ENCODE peak calls at places on chromosomes 7 and 10, in nine cellular contexts. Y is foreskin fibroblast, Q is astrocyte, J is GM23338, S is epithelial cell of esophagus, H is astrocyte of the cerebellum, E is SK-N-SH, L is upper lobe of left lung, K is suprapubic skin. P is an unnamed sample.

GRCh38 chr10:97136744-97137143 is 49.0 kb downstream of the SLIT1 start:
- DNase-seq in Y (no peak), Q (no peak), J (no peak), S (no peak), H (no peak), E (no peak), L (no peak), K (no peak), P (no peak)

GRCh38 chr10:133391761-133392518 is 2.0 kb upstream of the MTG1 start:
- DNase-seq in Y (no peak), Q (no peak), J (no peak), S (no peak), H (no peak), E (no peak), L (no peak), K (peak; percentile 53), P (no peak)

GRCh38 chr10:10330481-10330880 is 687.2 kb upstream of the CELF2 start:
- DNase-seq in Y (no peak), Q (no peak), J (no peak), S (peak; percentile 9), H (no peak), E (no peak), L (no peak), K (no peak), P (no peak)

GRCh38 chr10:69124558-69125121 is 662 bp downstream of the VPS26A start:
- DNase-seq in Y (peak; percentile 50), Q (peak; percentile 55), J (peak; percentile 69), S (peak; percentile 81), H (peak; percentile 9), E (peak; percentile 44), L (peak; percentile 69), K (no peak), P (peak; percentile 26)

GRCh38 chr7:2516194-2516555 is 3.4 kb upstream of the LFNG start:
- DNase-seq in Y (no peak), Q (no peak), J (no peak), S (no peak), H (no peak), E (no peak), L (no peak), K (no peak), P (no peak)

GRCh38 chr7:46024263-46024916 is 103.3 kb upstream of the IGFBP3 start:
- DNase-seq in Y (peak; percentile 24), Q (no peak), J (no peak), S (no peak), H (no peak), E (no peak), L (no peak), K (no peak), P (no peak)

GRCh38 chr10:92972066-92972870 is 88.3 kb upstream of the CYP26C1 start:
- DNase-seq in Y (peak; percentile 76), Q (peak; percentile 84), J (no peak), S (peak; percentile 88), H (peak; percentile 11), E (no peak), L (peak; percentile 35), K (no peak), P (peak; percentile 68)

GRCh38 chr10:68796609-68797008 is 30.7 kb upstream of the STOX1 start:
- DNase-seq in Y (peak; percentile 10), Q (peak; percentile 84), J (no peak), S (peak; percentile 71), H (no peak), E (no peak), L (no peak), K (no peak), P (no peak)

GRCh38 chr7:5423844-5424688 is 432 bp upstream of the TNRC18 start:
- DNase-seq in Y (peak; percentile 99), Q (peak; percentile 96), J (peak; percentile 98), S (peak; percentile 99), H (peak; percentile 99), E (peak; percentile 98), L (peak; percentile 92), K (peak; percentile 97), P (peak; percentile 98)

GRCh38 chr7:44325181-44325671 is at the start of gene CAMK2B:
- DNase-seq in Y (no peak), Q (no peak), J (peak; percentile 34), S (no peak), H (no peak), E (peak; percentile 87), L (no peak), K (no peak), P (no peak)

GRCh38 chr7:156504687-156505545 is 135.7 kb upstream of the RNF32 start:
- DNase-seq in Y (no peak), Q (no peak), J (no peak), S (no peak), H (peak; percentile 9), E (no peak), L (no peak), K (no peak), P (no peak)

GRCh38 chr10:16449454-16449853 is 12.6 kb downstream of the PTER start:
- DNase-seq in Y (no peak), Q (no peak), J (no peak), S (no peak), H (no peak), E (no peak), L (no peak), K (no peak), P (no peak)

GRCh38 chr10:124417846-124418725 is 637 bp downstream of the OAT start:
- DNase-seq in Y (peak; percentile 43), Q (peak; percentile 45), J (peak; percentile 65), S (peak; percentile 52), H (no peak), E (peak; percentile 83), L (peak; percentile 58), K (peak; percentile 83), P (no peak)

GRCh38 chr10:124416733-124417132 is 2.0 kb downstream of the OAT start:
- DNase-seq in Y (peak; percentile 6), Q (peak; percentile 47), J (no peak), S (peak; percentile 19), H (peak; percentile 34), E (no peak), L (no peak), K (no peak), P (no peak)

GRCh38 chr10:124418726-124419501 is at the start of gene OAT:
- DNase-seq in Y (peak; percentile 94), Q (peak; percentile 83), J (peak; percentile 100), S (peak; percentile 97), H (peak; percentile 86), E (peak; percentile 99), L (peak; percentile 97), K (peak; percentile 98), P (peak; percentile 73)

GRCh38 chr10:124420254-124420653 is 1.5 kb upstream of the OAT start:
- DNase-seq in Y (no peak), Q (no peak), J (no peak), S (no peak), H (no peak), E (no peak), L (no peak), K (peak; percentile 18), P (no peak)

DNA sequence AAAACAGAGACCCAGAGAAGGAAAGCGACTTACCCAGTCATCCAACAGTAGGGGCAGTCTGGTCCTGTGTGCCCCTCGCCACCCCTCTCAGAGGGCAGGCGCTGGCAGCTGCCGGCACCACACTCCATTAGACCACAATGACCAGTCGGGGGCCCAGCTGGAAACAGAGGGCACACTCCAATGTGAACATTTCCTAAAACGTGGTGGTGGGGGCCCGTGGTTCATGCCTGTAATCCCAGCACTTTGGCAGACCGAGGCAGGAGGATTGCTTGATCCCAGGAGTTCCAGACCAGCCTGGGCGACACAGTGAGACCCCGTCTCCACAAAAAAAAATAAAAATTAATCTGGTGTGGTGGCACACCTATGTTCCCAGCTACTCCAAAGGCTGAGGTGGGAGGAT is 912 bp upstream of the OAT start:
- DNase-seq in Y (no peak), Q (no peak), J (no peak), S (no peak), H (no peak), E (no peak), L (no peak), K (peak; percentile 61), P (no peak)
- H3K4me3 ChIP-seq in Y (no peak overlapping the region), Q (no peak overlapping the region), J (peak overlapping the region; percentile 78), S (no peak overlapping the region), H (no peak overlapping the region), E (no peak overlapping the region), L (no peak overlapping the region), K (no peak overlapping the region), P (no peak overlapping the region)

GRCh38 chr7:140247564-140247963 is 70.8 kb upstream of the KDM7A start:
- DNase-seq in Y (no peak), Q (no peak), J (no peak), S (no peak), H (no peak), E (no peak), L (no peak), K (no peak), P (no peak)
- TF ChIP-seq CTCF in Y (no peak), Q (no peak), J (no peak), S (no peak), H (no peak), E (no peak), L (no peak), K (no peak), P (no peak)

GRCh38 chr10:44388641-44389040 is 3.7 kb upstream of the CXCL12 start:
- DNase-seq in Y (no peak), Q (no peak), J (no peak), S (no peak), H (no peak), E (no peak), L (no peak), K (peak; percentile 37), P (no peak)

GRCh38 chr10:44389556-44389955 is 4.7 kb upstream of the CXCL12 start:
- DNase-seq in Y (no peak), Q (no peak), J (no peak), S (no peak), H (no peak), E (no peak), L (no peak), K (no peak), P (no peak)

GRCh38 chr10:44386546-44387052 is 1.7 kb upstream of the CXCL12 start:
- DNase-seq in Y (peak; percentile 44), Q (no peak), J (peak; percentile 86), S (peak; percentile 34), H (peak; percentile 20), E (peak; percentile 95), L (peak; percentile 45), K (peak; percentile 64), P (no peak)

GRCh38 chr10:44389150-44389549 is 4.3 kb upstream of the CXCL12 start:
- DNase-seq in Y (no peak), Q (no peak), J (no peak), S (no peak), H (no peak), E (no peak), L (no peak), K (peak; percentile 62), P (no peak)

DNA sequence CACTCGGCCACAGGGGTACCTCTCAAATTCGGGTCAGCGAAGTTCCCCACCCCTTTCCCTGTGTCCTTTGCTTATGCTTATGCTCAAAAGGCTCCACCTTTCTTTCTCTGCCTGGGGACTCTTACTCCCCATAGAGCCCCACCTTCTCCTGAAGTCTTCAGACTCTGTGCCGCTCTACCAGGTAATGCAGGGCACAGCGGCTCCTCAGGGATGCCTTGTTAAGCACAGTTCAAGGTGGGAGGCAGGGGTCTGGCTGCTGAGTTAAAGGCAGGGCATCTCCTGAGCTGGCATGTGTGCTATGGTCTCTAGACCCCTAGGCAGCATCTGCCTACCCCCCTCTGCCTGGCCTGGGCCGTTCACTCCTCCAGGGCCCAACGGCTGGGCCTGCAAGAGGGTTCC is 3.0 kb upstream of the CXCL12 start:
- DNase-seq in Y (no peak), Q (no peak), J (no peak), S (no peak), H (no peak), E (no peak), L (no peak), K (peak; percentile 50), P (no peak)
- H3K4me3 ChIP-seq in Y (no peak overlapping the region), Q (no peak overlapping the region), J (no peak overlapping the region), S (no peak overlapping the region), H (no peak overlapping the region), E (no peak overlapping the region), L (no peak overlapping the region), K (no peak overlapping the region), P (no peak overlapping the region)

GRCh38 chr7:72161534-72161933 is 250.6 kb downstream of the CALN1 start:
- DNase-seq in Y (no peak), Q (no peak), J (peak; percentile 55), S (no peak), H (no peak), E (no peak), L (no peak), K (no peak), P (no peak)
- TF ChIP-seq CTCF in Y (no peak), Q (no peak), J (peak; percentile 81), S (no peak), H (no peak), E (peak; percentile 22), L (no peak), K (no peak), P (no peak)